ENCODE peak calls at places on chromosomes 16 and 17, in four cellular contexts. Z is stomach, H is suprapubic skin, K is tibial artery. U is an unnamed sample. For H3K4me1, the result is how much of the 10 kb centered on the place peaks cover.

GRCh38 chr16:28009586-28010373 is 53.7 kb downstream of the GSG1L start:
- DNase-seq in Z (no peak), H (no peak), K (no peak), U (no peak)

GRCh38 chr16:46972971-46973456 is 460 bp downstream of the DNAJA2 start:
- DNase-seq in Z (peak), K (peak), H (peak), U (no peak)

GRCh38 chr16:55508941-55509920 is at the start of gene LPCAT2:
- DNase-seq in Z (peak), K (peak), H (peak), U (peak)

GRCh38 chr17:47239663-47240374 is 13.8 kb upstream of the ITGB3 start:
- DNase-seq in K (peak), H (peak), Z (peak), U (peak)

GRCh38 chr16:30927789-30928378 is 4.5 kb downstream of the FBXL19 start:
- DNase-seq in H (no peak), Z (no peak), K (no peak), U (no peak)

GRCh38 chr16:77825196-77825595 is 36.8 kb downstream of the VAT1L start:
- DNase-seq in Z (no peak), H (peak), K (no peak), U (no peak)

GRCh38 chr16:13036600-13036999 is 135.2 kb downstream of the SHISA9 start:
- DNase-seq in K (no peak), H (no peak), Z (peak), U (no peak)

GRCh38 chr17:82103588-82104451 is 5.8 kb upstream of the FASN start:
- DNase-seq in Z (peak), K (peak), H (peak), U (no peak)

GRCh38 chr16:64687089-64687488 is 434.8 kb downstream of the CDH11 start:
- DNase-seq in K (no peak), Z (no peak), H (no peak), U (no peak)

DNA sequence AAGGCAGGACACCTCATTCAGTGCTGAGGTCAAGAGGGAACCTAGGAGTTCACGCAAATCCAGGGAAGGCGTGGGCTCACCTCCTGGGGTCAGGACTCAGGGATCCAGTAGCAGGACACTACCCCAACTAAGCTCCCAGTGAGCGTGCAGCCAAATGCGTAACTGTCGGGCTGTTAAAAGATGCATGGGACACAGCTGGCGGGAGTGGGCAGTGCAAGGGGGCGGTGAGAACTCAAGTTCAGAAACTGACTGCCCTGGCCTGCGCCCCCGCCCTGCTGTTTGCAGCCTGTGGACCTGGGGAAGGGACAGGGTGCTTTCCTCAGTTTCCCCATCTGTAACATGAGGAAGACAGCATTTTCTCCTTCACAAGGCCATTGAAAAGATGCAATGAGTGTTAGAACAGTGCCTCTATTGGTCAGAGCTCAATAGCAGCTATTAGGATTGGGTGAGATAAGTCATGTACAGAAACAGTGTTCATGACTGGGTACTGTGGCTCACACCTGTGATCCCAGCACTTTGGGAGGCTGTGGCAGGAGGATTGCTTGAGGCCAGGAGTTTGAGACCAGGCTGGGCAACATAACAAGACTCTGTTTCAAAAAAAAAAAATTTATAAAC is 20.2 kb downstream of the CDIPT start:
- DNase-seq in K (no peak), Z (no peak), H (no peak), U (no peak)
- TF ChIP-seq CTCF in K (no peak), Z (no peak), H (no peak), U (no peak)

DNA sequence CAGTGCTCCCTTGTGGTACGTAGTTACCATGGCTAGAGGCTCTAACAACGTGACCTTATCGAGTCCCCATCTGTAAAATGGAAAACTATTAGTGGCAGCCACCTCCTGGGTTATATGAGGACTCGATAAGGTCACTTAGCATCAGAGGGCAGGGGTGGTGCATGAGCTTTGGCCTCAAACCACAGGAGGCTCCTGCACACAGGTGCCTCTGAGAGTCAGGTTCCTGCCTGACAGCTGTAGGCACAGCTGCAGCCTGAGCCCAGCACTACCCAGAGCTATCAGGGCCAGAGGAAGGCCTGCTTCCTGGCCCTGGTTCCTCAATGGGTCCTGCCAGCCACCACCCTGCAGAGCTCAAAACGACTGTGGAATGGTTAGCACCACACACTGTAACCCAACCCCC is 57.2 kb upstream of the SEC14L1 start:
- DNase-seq in K (no peak), Z (no peak), H (no peak), U (no peak)
- H3K4me1 ChIP-seq in K (under half), Z (under half), H (under half), U (under half)

GRCh38 chr17:66292351-66292750 is 10.1 kb upstream of the PRKCA start:
- DNase-seq in H (no peak), K (no peak), Z (no peak), U (no peak)

GRCh38 chr17:66287911-66288310 is 14.5 kb upstream of the PRKCA start:
- DNase-seq in H (no peak), K (no peak), Z (no peak), U (no peak)

GRCh38 chr17:66285149-66285548 is 17.3 kb upstream of the PRKCA start:
- DNase-seq in Z (no peak), H (no peak), K (no peak), U (no peak)

GRCh38 chr17:66290097-66290722 is 12.2 kb upstream of the PRKCA start:
- DNase-seq in Z (no peak), H (no peak), K (no peak), U (no peak)
- TF ChIP-seq CTCF in Z (no peak), H (no peak), K (peak), U (no peak)

DNA sequence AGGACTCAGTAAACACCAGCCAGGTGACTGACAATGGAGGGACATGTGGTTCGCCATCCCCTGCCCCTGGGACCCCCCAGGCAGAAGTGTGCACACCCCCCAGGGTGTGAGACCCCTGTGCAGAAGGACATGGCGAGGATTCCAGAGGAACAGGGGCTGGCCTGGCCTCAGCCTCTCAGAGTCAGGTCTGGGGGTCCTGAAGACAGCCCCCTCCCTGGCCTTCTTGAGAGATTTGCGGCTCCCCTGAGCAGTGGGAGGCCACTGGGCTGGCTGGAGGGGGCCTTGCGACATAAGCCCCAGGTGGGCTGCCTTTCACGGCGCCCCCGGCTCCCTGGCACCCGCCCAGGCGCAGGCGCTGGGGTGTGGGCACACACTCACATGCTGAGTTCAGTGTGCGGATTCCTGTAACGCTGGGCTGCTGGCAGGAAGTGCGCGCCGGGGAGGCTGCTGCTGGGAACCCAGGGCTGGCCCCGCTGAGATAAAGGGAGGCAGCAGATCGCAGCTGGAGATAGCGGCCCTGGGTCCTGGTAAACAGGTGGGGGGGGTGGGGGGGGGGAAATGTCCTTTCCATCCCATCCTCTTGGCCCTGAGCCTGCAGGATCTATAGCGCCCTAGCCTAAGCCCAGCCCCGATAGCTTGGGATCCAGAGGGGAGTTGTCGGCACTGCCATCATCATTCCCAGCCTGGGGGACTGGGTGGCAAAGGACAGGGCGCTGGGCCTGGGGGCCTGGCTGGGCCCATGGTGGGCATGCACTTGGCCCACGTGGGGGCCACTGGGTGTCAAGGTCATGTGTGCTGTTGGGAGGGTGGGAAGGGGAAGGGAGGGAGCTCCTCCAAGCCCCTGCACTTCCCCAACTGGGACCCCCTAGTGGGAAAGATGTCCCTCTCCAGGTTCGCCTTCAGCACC is 27.1 kb downstream of the TMEM235 start:
- DNase-seq in K (peak), H (no peak), Z (peak), U (peak)
- H3K4me1 ChIP-seq in K (under half), H (under half), Z (under half), U (under half)

DNA sequence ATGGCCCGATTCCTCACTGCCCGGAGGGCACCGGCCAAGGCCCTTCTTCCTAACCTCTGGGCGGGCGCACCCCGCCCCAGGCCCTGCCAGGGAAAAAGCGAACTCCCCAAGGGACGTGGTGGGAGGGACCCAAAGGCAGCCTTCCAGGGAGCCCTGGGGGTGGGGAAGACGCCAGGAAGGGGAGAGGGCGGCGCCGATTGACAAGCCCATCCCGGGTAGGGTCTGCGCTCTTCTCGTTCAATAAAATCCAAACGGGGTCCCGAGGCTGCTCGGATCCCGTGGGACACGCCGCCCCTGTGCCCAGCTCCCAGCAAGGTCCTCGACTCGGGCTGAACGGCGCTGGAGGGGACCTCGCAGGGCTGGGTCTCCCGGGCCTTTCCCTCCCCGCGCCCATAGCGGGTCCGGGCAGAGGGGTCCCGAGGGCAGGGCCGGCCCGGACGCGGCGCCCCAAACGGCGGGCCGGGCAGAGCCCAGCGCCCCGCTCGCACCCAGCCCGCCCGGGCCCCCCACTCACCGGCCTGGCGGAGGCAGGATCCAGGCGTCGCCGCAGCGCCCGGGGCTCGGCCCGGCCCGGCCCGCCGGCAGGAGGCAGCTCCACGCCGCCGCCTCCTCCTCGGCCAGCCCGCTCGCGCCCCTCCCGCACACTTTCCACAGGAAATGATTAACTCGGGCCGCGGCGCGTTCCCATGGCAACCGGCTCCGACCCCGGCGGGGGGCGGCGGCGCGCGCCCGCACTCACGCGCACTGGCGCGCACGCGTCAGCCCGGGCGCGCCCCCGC is at the start of gene KIFC3:
- DNase-seq in H (peak), Z (peak), K (peak), U (peak)
- TF ChIP-seq CTCF in H (no peak), Z (no peak), K (peak), U (peak)

GRCh38 chr17:43031666-43032065 is 6.6 kb downstream of the RND2 start:
- DNase-seq in Z (no peak), H (no peak), K (no peak), U (no peak)
- H3K4me1 ChIP-seq in Z (under half), H (under half), K (under half), U (under half)

GRCh38 chr16:89243664-89244063 is 26.2 kb downstream of the ZNF778 start:
- DNase-seq in H (no peak), Z (no peak), K (no peak), U (no peak)

GRCh38 chr16:89246903-89247733 is 29.6 kb downstream of the ZNF778 start:
- DNase-seq in Z (peak), H (peak), K (peak), U (peak)

GRCh38 chr16:89244754-89245153 is 27.3 kb downstream of the ZNF778 start:
- DNase-seq in Z (no peak), K (no peak), H (no peak), U (no peak)

GRCh38 chr16:89248196-89249005 is 30.9 kb downstream of the ZNF778 start:
- DNase-seq in Z (no peak), K (no peak), H (no peak), U (no peak)

DNA sequence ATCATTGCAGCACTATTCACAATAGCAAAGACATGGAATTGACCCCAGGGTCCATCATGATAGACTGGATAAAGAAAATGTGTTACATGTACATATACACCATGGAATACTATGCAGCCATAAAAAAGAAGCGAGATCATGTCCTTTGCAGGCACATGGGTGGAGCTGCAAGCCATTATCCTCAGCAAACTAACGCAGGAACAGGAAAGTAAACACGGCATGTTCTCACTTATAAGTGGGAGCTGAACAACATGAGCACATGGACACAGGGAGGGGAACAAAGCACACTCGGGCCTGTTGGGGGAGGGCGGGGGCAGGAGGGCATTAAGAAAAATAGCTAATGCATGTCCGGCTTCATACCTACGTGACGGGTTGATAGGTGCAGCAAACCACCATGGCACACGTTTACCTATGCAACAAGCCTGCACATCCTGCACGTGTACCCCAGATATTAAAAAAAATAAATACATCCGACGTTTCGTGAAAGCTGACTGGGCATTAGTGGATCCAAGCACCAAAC is 28.9 kb downstream of the ZNF778 start:
- DNase-seq in Z (no peak), H (no peak), K (no peak), U (no peak)
- TF ChIP-seq CTCF in Z (no peak), H (no peak), K (no peak), U (no peak)